ENCODE peak calls at places on chromosomes 6 and 20, in eight cellular contexts. One of them, this sample, is unnamed.

GRCh38 chr6:48998574-48998973 is 464.5 kb downstream of the MMUT start:
- DNase-seq in uterus: no peak
- DNase-seq in H9: no peak
- DNase-seq in cardiac muscle cell: no peak
- DNase-seq in sigmoid colon: no peak
- DNase-seq in astrocyte of the cerebellum: no peak
- DNase-seq in astrocyte of the spinal cord: no peak
- DNase-seq in lower lobe of right lung: no peak
- DNase-seq in this sample: no peak

GRCh38 chr6:73258721-73259120 is 4.3 kb downstream of the KHDC1 start:
- DNase-seq in uterus: no peak
- DNase-seq in H9: peak; percentile 40
- DNase-seq in cardiac muscle cell: no peak
- DNase-seq in sigmoid colon: no peak
- DNase-seq in astrocyte of the cerebellum: no peak
- DNase-seq in astrocyte of the spinal cord: no peak
- DNase-seq in lower lobe of right lung: no peak
- DNase-seq in this sample: no peak

GRCh38 chr20:49483018-49483705 is 694 bp upstream of the KCNB1 start:
- DNase-seq in uterus: peak; percentile 37
- DNase-seq in H9: peak; percentile 61
- DNase-seq in cardiac muscle cell: no peak
- DNase-seq in sigmoid colon: no peak
- DNase-seq in astrocyte of the cerebellum: no peak
- DNase-seq in astrocyte of the spinal cord: no peak
- DNase-seq in lower lobe of right lung: no peak
- DNase-seq in this sample: peak; percentile 42

GRCh38 chr6:166745801-166746668 is 119.0 kb upstream of the RPS6KA2 start:
- DNase-seq in uterus: no peak
- DNase-seq in H9: no peak
- DNase-seq in cardiac muscle cell: no peak
- DNase-seq in sigmoid colon: no peak
- DNase-seq in astrocyte of the cerebellum: no peak
- DNase-seq in astrocyte of the spinal cord: no peak
- DNase-seq in lower lobe of right lung: no peak
- DNase-seq in this sample: no peak

GRCh38 chr6:169236988-169237387 is 16.7 kb downstream of the THBS2 start:
- DNase-seq in uterus: no peak
- DNase-seq in H9: no peak
- DNase-seq in cardiac muscle cell: no peak
- DNase-seq in sigmoid colon: no peak
- DNase-seq in astrocyte of the cerebellum: no peak
- DNase-seq in astrocyte of the spinal cord: no peak
- DNase-seq in lower lobe of right lung: no peak
- DNase-seq in this sample: no peak

GRCh38 chr20:22462975-22463914 is 121.1 kb downstream of the FOXA2 start:
- DNase-seq in uterus: no peak
- DNase-seq in H9: no peak
- DNase-seq in cardiac muscle cell: no peak
- DNase-seq in sigmoid colon: no peak
- DNase-seq in astrocyte of the cerebellum: no peak
- DNase-seq in astrocyte of the spinal cord: no peak
- DNase-seq in lower lobe of right lung: no peak
- DNase-seq in this sample: no peak

GRCh38 chr6:40307712-40308111 is 279.5 kb downstream of the LRFN2 start:
- DNase-seq in uterus: no peak
- DNase-seq in H9: no peak
- DNase-seq in cardiac muscle cell: no peak
- DNase-seq in sigmoid colon: no peak
- DNase-seq in astrocyte of the cerebellum: no peak
- DNase-seq in astrocyte of the spinal cord: no peak
- DNase-seq in lower lobe of right lung: no peak
- DNase-seq in this sample: no peak

GRCh38 chr6:10510592-10511367 is 10.4 kb upstream of the GCNT2 start:
- DNase-seq in uterus: peak; percentile 22
- DNase-seq in H9: peak; percentile 79
- DNase-seq in cardiac muscle cell: peak; percentile 88
- DNase-seq in sigmoid colon: peak; percentile 84
- DNase-seq in astrocyte of the cerebellum: no peak
- DNase-seq in astrocyte of the spinal cord: peak; percentile 51
- DNase-seq in lower lobe of right lung: peak; percentile 80
- DNase-seq in this sample: no peak

GRCh38 chr6:1049900-1050299 is 262.0 kb upstream of the FOXQ1 start:
- DNase-seq in uterus: no peak
- DNase-seq in H9: no peak
- DNase-seq in cardiac muscle cell: no peak
- DNase-seq in sigmoid colon: no peak
- DNase-seq in astrocyte of the cerebellum: no peak
- DNase-seq in astrocyte of the spinal cord: no peak
- DNase-seq in lower lobe of right lung: no peak
- DNase-seq in this sample: no peak

GRCh38 chr6:45467853-45468252 is 90.1 kb upstream of the SUPT3H start:
- DNase-seq in uterus: no peak
- DNase-seq in H9: no peak
- DNase-seq in cardiac muscle cell: no peak
- DNase-seq in sigmoid colon: no peak
- DNase-seq in astrocyte of the cerebellum: no peak
- DNase-seq in astrocyte of the spinal cord: no peak
- DNase-seq in lower lobe of right lung: no peak
- DNase-seq in this sample: no peak

GRCh38 chr6:38713812-38714211 is 1.3 kb upstream of the DNAH8 start:
- DNase-seq in uterus: no peak
- DNase-seq in H9: no peak
- DNase-seq in cardiac muscle cell: no peak
- DNase-seq in sigmoid colon: no peak
- DNase-seq in astrocyte of the cerebellum: no peak
- DNase-seq in astrocyte of the spinal cord: no peak
- DNase-seq in lower lobe of right lung: no peak
- DNase-seq in this sample: no peak

GRCh38 chr20:25247100-25247665 is 702 bp upstream of the PYGB start:
- DNase-seq in uterus: peak; percentile 63
- DNase-seq in H9: peak; percentile 82
- DNase-seq in cardiac muscle cell: peak; percentile 85
- DNase-seq in sigmoid colon: peak; percentile 83
- DNase-seq in astrocyte of the cerebellum: no peak
- DNase-seq in astrocyte of the spinal cord: peak; percentile 74
- DNase-seq in lower lobe of right lung: peak; percentile 72
- DNase-seq in this sample: no peak

GRCh38 chr6:141551318-141551717 is 581.4 kb upstream of the GJE1 start:
- DNase-seq in uterus: no peak
- DNase-seq in H9: no peak
- DNase-seq in cardiac muscle cell: no peak
- DNase-seq in sigmoid colon: no peak
- DNase-seq in astrocyte of the cerebellum: no peak
- DNase-seq in astrocyte of the spinal cord: no peak
- DNase-seq in lower lobe of right lung: no peak
- DNase-seq in this sample: no peak

GRCh38 chr20:54020868-54021267 is 49.5 kb downstream of the BCAS1 start:
- DNase-seq in uterus: no peak
- DNase-seq in H9: no peak
- DNase-seq in cardiac muscle cell: no peak
- DNase-seq in sigmoid colon: no peak
- DNase-seq in astrocyte of the cerebellum: no peak
- DNase-seq in astrocyte of the spinal cord: no peak
- DNase-seq in lower lobe of right lung: no peak
- DNase-seq in this sample: no peak

GRCh38 chr6:56374841-56375369 is 127.5 kb upstream of the COL21A1 start:
- DNase-seq in uterus: peak; percentile 76
- DNase-seq in H9: no peak
- DNase-seq in cardiac muscle cell: no peak
- DNase-seq in sigmoid colon: peak; percentile 83
- DNase-seq in astrocyte of the cerebellum: peak; percentile 61
- DNase-seq in astrocyte of the spinal cord: peak; percentile 59
- DNase-seq in lower lobe of right lung: no peak
- DNase-seq in this sample: no peak

GRCh38 chr6:114068119-114068518 is 97.2 kb upstream of the HDAC2 start:
- DNase-seq in uterus: no peak
- DNase-seq in H9: no peak
- DNase-seq in cardiac muscle cell: no peak
- DNase-seq in sigmoid colon: no peak
- DNase-seq in astrocyte of the cerebellum: no peak
- DNase-seq in astrocyte of the spinal cord: no peak
- DNase-seq in lower lobe of right lung: no peak
- DNase-seq in this sample: no peak

GRCh38 chr6:127997472-127998164 is 96.8 kb upstream of the THEMIS start:
- DNase-seq in uterus: no peak
- DNase-seq in H9: no peak
- DNase-seq in cardiac muscle cell: no peak
- DNase-seq in sigmoid colon: no peak
- DNase-seq in astrocyte of the cerebellum: no peak
- DNase-seq in astrocyte of the spinal cord: no peak
- DNase-seq in lower lobe of right lung: no peak
- DNase-seq in this sample: no peak

DNA sequence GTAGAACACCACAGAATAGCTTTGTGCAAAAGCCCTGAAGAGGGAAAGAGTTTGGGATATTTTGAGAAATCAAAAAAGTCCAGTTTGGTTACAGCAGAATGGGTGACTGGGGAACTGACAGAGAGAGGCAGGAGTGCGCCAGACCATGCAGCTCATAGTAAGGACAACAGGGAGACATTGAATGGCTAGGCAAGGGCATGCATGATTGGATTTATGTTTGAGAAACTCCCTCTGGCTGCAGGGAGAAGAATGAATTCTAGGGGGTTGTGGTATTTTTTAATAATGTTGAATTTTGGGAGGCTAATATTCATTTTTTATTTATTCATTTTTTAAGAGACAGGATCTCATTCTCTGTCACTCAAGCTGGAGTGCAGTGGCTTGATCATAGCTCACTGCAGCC is 49.9 kb downstream of the TGM2 start:
- DNase-seq in uterus: no peak
- DNase-seq in H9: no peak
- DNase-seq in cardiac muscle cell: no peak
- DNase-seq in sigmoid colon: no peak
- DNase-seq in astrocyte of the cerebellum: no peak
- DNase-seq in astrocyte of the spinal cord: no peak
- DNase-seq in lower lobe of right lung: no peak
- DNase-seq in this sample: no peak
- TF ChIP-seq CTCF in uterus: no peak
- TF ChIP-seq CTCF in H9: peak; percentile 22
- TF ChIP-seq CTCF in cardiac muscle cell: no peak
- TF ChIP-seq CTCF in sigmoid colon: no peak
- TF ChIP-seq CTCF in astrocyte of the cerebellum: peak; percentile 10
- TF ChIP-seq CTCF in astrocyte of the spinal cord: no peak
- TF ChIP-seq CTCF in lower lobe of right lung: no peak
- TF ChIP-seq CTCF in this sample: peak; percentile 5

DNA sequence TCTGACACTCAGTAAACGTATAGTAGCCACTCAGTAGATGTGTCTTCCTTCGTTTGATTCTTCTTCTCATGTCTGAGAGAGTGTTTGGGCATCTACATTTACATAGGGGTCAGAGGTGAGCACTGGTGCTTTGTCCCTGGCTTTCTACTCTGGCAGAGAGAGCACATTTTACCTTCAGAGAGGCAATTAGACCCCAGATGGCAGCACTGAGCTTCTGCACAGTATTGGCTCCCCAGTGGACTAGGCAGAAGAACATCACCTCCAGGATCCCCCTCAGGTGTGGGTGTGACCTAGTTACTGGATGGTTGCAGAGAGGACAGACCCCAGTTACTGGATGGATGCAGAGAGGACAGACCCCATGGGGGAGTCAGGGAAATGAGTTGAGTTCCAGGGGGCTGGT is 327.2 kb downstream of the DHX35 start:
- DNase-seq in uterus: no peak
- DNase-seq in H9: peak; percentile 66
- DNase-seq in cardiac muscle cell: peak; percentile 9
- DNase-seq in sigmoid colon: no peak
- DNase-seq in astrocyte of the cerebellum: no peak
- DNase-seq in astrocyte of the spinal cord: no peak
- DNase-seq in lower lobe of right lung: no peak
- DNase-seq in this sample: no peak
- TF ChIP-seq CTCF in uterus: no peak
- TF ChIP-seq CTCF in H9: peak; percentile 73
- TF ChIP-seq CTCF in cardiac muscle cell: no peak
- TF ChIP-seq CTCF in sigmoid colon: no peak
- TF ChIP-seq CTCF in astrocyte of the cerebellum: no peak
- TF ChIP-seq CTCF in astrocyte of the spinal cord: peak; percentile 20
- TF ChIP-seq CTCF in lower lobe of right lung: peak; percentile 16
- TF ChIP-seq CTCF in this sample: no peak

GRCh38 chr6:138403324-138403800 is 661 bp upstream of the HEBP2 start:
- DNase-seq in uterus: peak; percentile 30
- DNase-seq in H9: peak; percentile 51
- DNase-seq in cardiac muscle cell: peak; percentile 37
- DNase-seq in sigmoid colon: peak; percentile 71
- DNase-seq in astrocyte of the cerebellum: no peak
- DNase-seq in astrocyte of the spinal cord: no peak
- DNase-seq in lower lobe of right lung: peak; percentile 65
- DNase-seq in this sample: peak; percentile 32

GRCh38 chr6:138403801-138404665 is at the start of gene HEBP2:
- DNase-seq in uterus: peak; percentile 95
- DNase-seq in H9: peak; percentile 99
- DNase-seq in cardiac muscle cell: peak; percentile 98
- DNase-seq in sigmoid colon: peak; percentile 96
- DNase-seq in astrocyte of the cerebellum: peak; percentile 65
- DNase-seq in astrocyte of the spinal cord: peak; percentile 91
- DNase-seq in lower lobe of right lung: peak; percentile 97
- DNase-seq in this sample: peak; percentile 75

GRCh38 chr6:138404666-138405337 is 779 bp downstream of the HEBP2 start:
- DNase-seq in uterus: peak; percentile 28
- DNase-seq in H9: no peak
- DNase-seq in cardiac muscle cell: peak; percentile 19
- DNase-seq in sigmoid colon: peak; percentile 74
- DNase-seq in astrocyte of the cerebellum: no peak
- DNase-seq in astrocyte of the spinal cord: peak; percentile 28
- DNase-seq in lower lobe of right lung: peak; percentile 57
- DNase-seq in this sample: no peak

GRCh38 chr6:138405816-138406403 is 1.9 kb downstream of the HEBP2 start:
- DNase-seq in uterus: no peak
- DNase-seq in H9: no peak
- DNase-seq in cardiac muscle cell: no peak
- DNase-seq in sigmoid colon: no peak
- DNase-seq in astrocyte of the cerebellum: no peak
- DNase-seq in astrocyte of the spinal cord: no peak
- DNase-seq in lower lobe of right lung: no peak
- DNase-seq in this sample: no peak

DNA sequence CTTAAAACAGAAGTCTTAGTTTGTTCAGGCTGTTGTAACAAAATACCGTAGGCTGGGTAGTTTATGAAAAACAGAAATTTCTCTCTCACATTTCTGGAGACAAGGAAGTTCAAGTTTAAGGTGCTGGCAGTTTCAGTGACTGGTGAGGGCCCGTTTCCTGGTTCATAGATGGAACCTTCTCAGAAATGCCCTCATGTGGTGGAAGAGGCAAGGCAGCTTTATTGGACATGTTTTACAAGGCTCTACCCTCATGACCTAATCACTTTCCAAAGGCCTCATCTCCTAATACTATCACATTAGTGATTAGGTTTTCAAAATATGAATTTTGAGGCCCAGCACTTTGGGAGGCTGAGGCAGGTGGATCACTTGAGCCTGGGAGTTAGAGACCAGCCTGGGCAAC is 2.4 kb downstream of the HEBP2 start:
- DNase-seq in uterus: no peak
- DNase-seq in H9: no peak
- DNase-seq in cardiac muscle cell: no peak
- DNase-seq in sigmoid colon: no peak
- DNase-seq in astrocyte of the cerebellum: no peak
- DNase-seq in astrocyte of the spinal cord: no peak
- DNase-seq in lower lobe of right lung: no peak
- DNase-seq in this sample: no peak
- TF ChIP-seq CTCF in uterus: no peak
- TF ChIP-seq CTCF in H9: no peak
- TF ChIP-seq CTCF in cardiac muscle cell: no peak
- TF ChIP-seq CTCF in sigmoid colon: no peak
- TF ChIP-seq CTCF in astrocyte of the cerebellum: peak; percentile 10
- TF ChIP-seq CTCF in astrocyte of the spinal cord: no peak
- TF ChIP-seq CTCF in lower lobe of right lung: no peak
- TF ChIP-seq CTCF in this sample: no peak

GRCh38 chr20:17587148-17587547 is 17.3 kb downstream of the DSTN start:
- DNase-seq in uterus: no peak
- DNase-seq in H9: no peak
- DNase-seq in cardiac muscle cell: no peak
- DNase-seq in sigmoid colon: no peak
- DNase-seq in astrocyte of the cerebellum: no peak
- DNase-seq in astrocyte of the spinal cord: no peak
- DNase-seq in lower lobe of right lung: no peak
- DNase-seq in this sample: no peak
- TF ChIP-seq CTCF in uterus: no peak
- TF ChIP-seq CTCF in H9: no peak
- TF ChIP-seq CTCF in cardiac muscle cell: no peak
- TF ChIP-seq CTCF in sigmoid colon: no peak
- TF ChIP-seq CTCF in astrocyte of the cerebellum: no peak
- TF ChIP-seq CTCF in astrocyte of the spinal cord: no peak
- TF ChIP-seq CTCF in lower lobe of right lung: no peak
- TF ChIP-seq CTCF in this sample: no peak